ENCODE peak calls at places on chromosomes 5 and 9, in eight cellular contexts. I, L, K, C, W, Y, V and D are unnamed samples.

GRCh38 chr5:107217721-107218130 is 453.0 kb downstream of the EFNA5 start:
- DNase-seq in V (no peak), Y (no peak), C (no peak), L (peak), I (peak), K (no peak), W (no peak), D (no peak)

GRCh38 chr9:137804908-137805356 is 72.7 kb upstream of the CACNA1B start:
- DNase-seq in I (no peak), K (no peak), L (no peak), W (no peak), C (no peak), V (no peak), Y (no peak), D (no peak)

GRCh38 chr5:167790462-167791260 is 500.8 kb upstream of the WWC1 start:
- DNase-seq in W (no peak), L (no peak), Y (peak), K (no peak), C (no peak), V (no peak), I (no peak), D (no peak)

GRCh38 chr9:128159073-128159783 is 837 bp upstream of the BBLN start:
- DNase-seq in L (no peak), W (no peak), I (no peak), K (peak), C (no peak), Y (no peak), V (no peak), D (peak)

GRCh38 chr5:69001605-69002004 is 92.2 kb upstream of the SLC30A5 start:
- DNase-seq in C (peak), V (no peak), W (no peak), K (no peak), I (no peak), Y (no peak), L (no peak), D (no peak)

GRCh38 chr5:133818869-133819600 is 149.4 kb downstream of the C5orf15 start:
- DNase-seq in Y (no peak), V (no peak), L (no peak), K (no peak), C (no peak), I (no peak), W (no peak), D (peak)

GRCh38 chr5:73625905-73626811 is at the start of gene ARHGEF28:
- DNase-seq in C (peak), K (peak), W (peak), L (peak), Y (no peak), I (peak), V (peak), D (no peak)

GRCh38 chr9:85741875-85742629 is at the start of gene AGTPBP1:
- DNase-seq in L (peak), K (peak), W (peak), C (peak), Y (peak), V (peak), I (peak), D (peak)

GRCh38 chr5:173329370-173330150 is 1.3 kb upstream of the STC2 start:
- DNase-seq in C (peak), Y (no peak), L (no peak), K (no peak), I (no peak), W (no peak), V (no peak), D (no peak)

GRCh38 chr9:72396247-72397091 is 31.5 kb upstream of the ZFAND5 start:
- DNase-seq in I (peak), K (no peak), C (no peak), V (no peak), W (peak), Y (no peak), L (no peak), D (no peak)

GRCh38 chr9:109716631-109717030 is 63.4 kb upstream of the PALM2AKAP2 start:
- DNase-seq in K (no peak), Y (no peak), W (no peak), V (no peak), I (no peak), C (no peak), L (no peak), D (no peak)

GRCh38 chr9:91992636-91993035 is 42.6 kb upstream of the ROR2 start:
- DNase-seq in Y (peak), C (no peak), V (no peak), W (no peak), K (no peak), I (no peak), L (no peak), D (no peak)

GRCh38 chr5:151086905-151087360 is 6.1 kb upstream of the TNIP1 start:
- DNase-seq in V (no peak), L (no peak), C (no peak), W (no peak), K (peak), Y (no peak), I (no peak), D (no peak)

GRCh38 chr9:18717751-18718150 is 243.8 kb downstream of the ADAMTSL1 start:
- DNase-seq in K (no peak), L (no peak), V (no peak), I (no peak), C (no peak), W (no peak), Y (no peak), D (no peak)

GRCh38 chr5:168874713-168875380 is 295.7 kb upstream of the PANK3 start:
- DNase-seq in W (peak), Y (no peak), L (no peak), I (peak), V (no peak), C (no peak), K (no peak), D (peak)

GRCh38 chr5:173572431-173573125 is 43.9 kb downstream of the BOD1 start:
- DNase-seq in C (no peak), W (no peak), V (no peak), K (no peak), I (no peak), Y (no peak), L (no peak), D (no peak)

GRCh38 chr5:89729623-89730390 is 679.7 kb downstream of the CETN3 start:
- DNase-seq in Y (no peak), V (no peak), I (peak), L (no peak), C (no peak), K (no peak), W (peak), D (peak)

GRCh38 chr5:109786177-109786576 is 96.5 kb downstream of the MAN2A1 start:
- DNase-seq in I (no peak), Y (no peak), L (no peak), C (no peak), K (no peak), V (no peak), W (no peak), D (no peak)

GRCh38 chr9:34125681-34126206 is 754 bp downstream of the DCAF12 start:
- DNase-seq in V (no peak), I (peak), L (no peak), C (peak), Y (no peak), W (no peak), K (peak), D (peak)

GRCh38 chr9:120928015-120928719 is 1.6 kb upstream of the TRAF1 start:
- DNase-seq in Y (no peak), L (peak), W (no peak), K (no peak), I (peak), C (no peak), V (no peak), D (no peak)

GRCh38 chr9:125391704-125392103 is 130.1 kb downstream of the GAPVD1 start:
- DNase-seq in I (no peak), V (no peak), W (no peak), C (no peak), Y (no peak), L (no peak), K (no peak), D (peak)

GRCh38 chr5:102511666-102512065 is 12.9 kb upstream of the SLCO6A1 start:
- DNase-seq in V (no peak), C (peak), W (no peak), Y (peak), I (no peak), K (no peak), L (peak), D (no peak)

GRCh38 chr5:58466939-58467338 is 7.1 kb upstream of the PLK2 start:
- DNase-seq in W (no peak), L (no peak), V (no peak), Y (no peak), C (peak), K (no peak), I (peak), D (peak)

GRCh38 chr9:104982543-104982942 is 54.6 kb upstream of the ABCA1 start:
- DNase-seq in L (no peak), V (no peak), K (no peak), C (no peak), Y (no peak), I (no peak), W (no peak), D (peak)